ENCODE peak calls at places on chromosome 5, in six cellular contexts. R, P, E, T, X and Z are unnamed samples.

GRCh38 chr5:55913396-55914140 is 62.4 kb downstream of the IL31RA start:
- DNase-seq in R (no peak), P (peak), E (no peak), T (no peak), X (no peak), Z (peak)

GRCh38 chr5:144844086-144844485 is 673.4 kb downstream of the KCTD16 start:
- DNase-seq in R (peak), P (no peak), E (no peak), T (no peak), X (no peak), Z (no peak)

GRCh38 chr5:120464627-120465280 is 654 bp downstream of the PRR16 start:
- DNase-seq in R (peak), P (peak), E (no peak), T (no peak), X (no peak), Z (no peak)

GRCh38 chr5:175872287-175873089 is 1.1 kb downstream of the CPLX2 start:
- DNase-seq in R (no peak), P (no peak), E (no peak), T (no peak), X (peak), Z (no peak)

GRCh38 chr5:19853616-19854240 is 134.3 kb downstream of the CDH18 start:
- DNase-seq in R (peak), P (no peak), E (no peak), T (no peak), X (no peak), Z (no peak)

GRCh38 chr5:132434813-132435286 is 55.7 kb downstream of the IRF1 start:
- DNase-seq in R (no peak), P (no peak), E (no peak), T (no peak), X (no peak), Z (peak)

GRCh38 chr5:172878585-172879433 is 44.8 kb downstream of the ERGIC1 start:
- DNase-seq in R (peak), P (no peak), E (no peak), T (no peak), X (no peak), Z (no peak)

GRCh38 chr5:61184708-61185107 is 22.4 kb upstream of the SMIM15 start:
- DNase-seq in R (peak), P (no peak), E (no peak), T (no peak), X (no peak), Z (no peak)

GRCh38 chr5:157100140-157100679 is 8.6 kb downstream of the HAVCR2 start:
- DNase-seq in R (peak), P (no peak), E (no peak), T (no peak), X (no peak), Z (no peak)

GRCh38 chr5:179772355-179772754 is 21.4 kb upstream of the LTC4S start:
- DNase-seq in R (no peak), P (no peak), E (no peak), T (no peak), X (no peak), Z (no peak)

GRCh38 chr5:167381457-167381856 is 910.0 kb upstream of the WWC1 start:
- DNase-seq in R (no peak), P (no peak), E (no peak), T (no peak), X (no peak), Z (peak)

GRCh38 chr5:82673460-82673859 is 395.3 kb upstream of the RPS23 start:
- DNase-seq in R (no peak), P (no peak), E (no peak), T (no peak), X (no peak), Z (no peak)

GRCh38 chr5:146565764-146566163 is 49.8 kb upstream of the GPR151 start:
- DNase-seq in R (peak), P (no peak), E (peak), T (no peak), X (peak), Z (peak)

GRCh38 chr5:60026174-60026573 is 132.6 kb upstream of the PDE4D start:
- DNase-seq in R (peak), P (no peak), E (no peak), T (no peak), X (peak), Z (no peak)

GRCh38 chr5:179549973-179550510 is 312 bp upstream of the RUFY1 start:
- DNase-seq in R (no peak), P (peak), E (no peak), T (no peak), X (no peak), Z (no peak)

GRCh38 chr5:161410640-161411039 is 135.9 kb downstream of the GABRB2 start:
- DNase-seq in R (no peak), P (no peak), E (no peak), T (no peak), X (no peak), Z (no peak)

GRCh38 chr5:56861893-56862485 is 46.6 kb downstream of the MAP3K1 start:
- DNase-seq in R (no peak), P (no peak), E (no peak), T (no peak), X (no peak), Z (no peak)

GRCh38 chr5:104793452-104794120 is 1231.0 kb upstream of the NUDT12 start:
- DNase-seq in R (no peak), P (no peak), E (no peak), T (no peak), X (no peak), Z (no peak)

GRCh38 chr5:17763301-17763700 is 129.0 kb downstream of the TAF11L14 start:
- DNase-seq in R (peak), P (no peak), E (no peak), T (no peak), X (no peak), Z (no peak)

GRCh38 chr5:90557391-90557790 is 1.2 kb upstream of the ADGRV1 start:
- DNase-seq in R (no peak), P (no peak), E (no peak), T (no peak), X (no peak), Z (peak)

GRCh38 chr5:160805376-160805775 is 46.6 kb downstream of the ATP10B start:
- DNase-seq in R (no peak), P (no peak), E (no peak), T (no peak), X (no peak), Z (no peak)

GRCh38 chr5:110880413-110880812 is 141.6 kb downstream of the SLC25A46 start:
- DNase-seq in R (peak), P (no peak), E (no peak), T (no peak), X (no peak), Z (peak)

GRCh38 chr5:598564-598890 is 13.6 kb upstream of the CEP72 start:
- DNase-seq in R (no peak), P (no peak), E (no peak), T (no peak), X (no peak), Z (no peak)

DNA sequence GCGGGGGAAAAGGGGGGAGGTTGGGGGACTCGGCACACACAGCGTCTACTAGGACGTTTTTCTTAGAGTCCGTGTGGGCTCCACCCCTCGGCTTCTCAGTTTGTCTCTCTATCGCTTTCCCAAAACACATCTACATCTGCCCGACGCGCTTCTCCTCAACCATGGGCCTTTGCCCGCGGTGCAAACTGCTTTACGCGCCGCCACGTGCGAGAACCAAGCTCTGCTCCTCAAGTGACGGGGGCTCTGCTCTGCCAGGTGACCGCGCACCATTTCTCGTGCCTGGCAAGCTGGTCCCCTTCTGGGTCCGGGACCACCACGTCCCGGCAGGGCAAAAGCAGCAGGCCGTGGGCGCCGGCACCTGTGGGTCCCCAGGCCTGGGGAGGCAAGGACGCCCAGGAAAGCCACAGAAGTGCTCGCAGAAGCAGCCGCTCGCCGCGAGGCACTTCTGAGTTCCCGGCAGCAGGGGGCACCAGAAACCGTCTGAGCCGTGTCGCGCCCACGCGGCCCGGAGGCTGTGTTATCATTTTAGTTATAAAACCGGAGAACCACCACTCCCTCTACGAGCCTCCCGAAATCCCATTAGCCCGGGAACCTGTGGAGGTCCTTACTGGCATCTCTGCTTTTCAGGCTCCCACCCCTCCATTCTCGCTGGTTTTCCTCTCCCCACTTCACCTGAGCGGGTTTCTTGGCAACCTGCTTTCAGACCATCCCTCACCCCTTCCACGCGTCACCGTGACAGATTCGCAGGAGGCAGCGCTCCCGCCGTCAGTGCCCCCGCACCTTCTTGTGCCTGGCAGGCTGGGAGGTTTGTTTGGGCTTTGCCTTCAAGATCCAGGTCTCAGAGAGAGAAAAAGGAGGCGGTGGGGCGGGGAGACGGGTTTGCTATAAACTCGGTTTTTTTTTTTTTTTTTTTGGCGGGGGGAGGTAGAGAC is 2.5 kb downstream of the GDNF start:
- DNase-seq in R (peak), P (peak), E (peak), T (no peak), X (peak), Z (peak)
- H3K4me3 ChIP-seq in R (peak), P (peak), E (no peak), T (peak), X (peak), Z (peak)

GRCh38 chr5:119357309-119357708 is 1.5 kb downstream of the TNFAIP8 start:
- DNase-seq in R (no peak), P (no peak), E (no peak), T (no peak), X (no peak), Z (no peak)
- H3K4me3 ChIP-seq in R (peak), P (peak), E (peak), T (peak), X (no peak), Z (no peak)

DNA sequence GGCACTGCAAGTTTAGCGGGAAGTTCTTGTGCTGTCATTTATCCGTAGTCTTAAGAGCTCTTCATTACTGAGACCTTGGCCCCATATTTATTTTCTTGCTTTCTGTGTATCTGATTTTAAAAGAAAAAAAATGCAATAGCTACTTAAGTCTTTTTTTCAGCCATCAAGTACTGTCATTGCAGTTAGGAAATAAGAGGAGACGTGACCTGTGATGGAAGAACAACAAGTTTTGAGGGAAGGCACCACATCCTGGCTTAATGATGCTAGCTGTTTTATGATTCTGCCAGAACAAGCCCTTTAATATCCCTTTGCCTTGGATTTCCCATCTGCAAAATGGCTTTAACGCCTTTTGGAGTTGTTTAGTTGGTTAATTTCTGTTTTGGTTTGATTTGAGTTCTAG is 3.8 kb downstream of the RGMB start:
- DNase-seq in R (no peak), P (no peak), E (no peak), T (no peak), X (no peak), Z (peak)
- H3K4me3 ChIP-seq in R (peak), P (no peak), E (no peak), T (peak), X (no peak), Z (peak)

GRCh38 chr5:150413176-150413901 is 629 bp upstream of the CD74 start:
- DNase-seq in R (no peak), P (no peak), E (no peak), T (no peak), X (no peak), Z (no peak)
- H3K4me3 ChIP-seq in R (no peak), P (peak), E (peak), T (peak), X (no peak), Z (peak)

GRCh38 chr5:73303139-73304079 is 130.4 kb downstream of the TMEM174 start:
- DNase-seq in R (no peak), P (no peak), E (no peak), T (no peak), X (peak), Z (no peak)
- H3K4me3 ChIP-seq in R (no peak), P (peak), E (no peak), T (peak), X (peak), Z (no peak)